ENCODE peak calls at places on chromosomes 5 and 9, in four cellular contexts. Q, O, V and S are unnamed samples. For H3K4me1, the result is how much of the 10 kb centered on the place peaks cover.

GRCh38 chr9:113580041-113580953 is 116.8 kb downstream of the RGS3 start:
- DNase-seq in V (peak), Q (no peak), O (peak), S (peak)

GRCh38 chr5:139275536-139276297 is 17.8 kb upstream of the MATR3 start:
- DNase-seq in Q (no peak), O (peak), V (no peak), S (no peak)

GRCh38 chr5:141880961-141881801 is 3.0 kb upstream of the PCDH1 start:
- DNase-seq in V (no peak), O (no peak), Q (peak), S (peak)

GRCh38 chr9:107548298-107549142 is 59.0 kb upstream of the KLF4 start:
- DNase-seq in Q (no peak), O (peak), V (peak), S (peak)

GRCh38 chr5:171676286-171676944 is 109.2 kb upstream of the SMIM23 start:
- DNase-seq in O (no peak), V (no peak), Q (no peak), S (peak)

GRCh38 chr5:54673523-54674225 is 156.1 kb downstream of the SNX18 start:
- DNase-seq in O (no peak), Q (peak), V (no peak), S (peak)

GRCh38 chr5:179344301-179345178 is 721 bp downstream of the ADAMTS2 start:
- DNase-seq in V (peak), O (no peak), Q (peak), S (no peak)

GRCh38 chr5:15933481-15934207 is 245.9 kb downstream of the MARCHF11 start:
- DNase-seq in O (no peak), Q (peak), V (no peak), S (no peak)

GRCh38 chr5:64190562-64191306 is 25.1 kb downstream of the RNF180 start:
- DNase-seq in O (no peak), V (no peak), Q (no peak), S (no peak)

GRCh38 chr5:176379881-176380280 is 8.5 kb downstream of the NOP16 start:
- DNase-seq in O (no peak), Q (no peak), V (no peak), S (no peak)

GRCh38 chr9:87674565-87675299 is 51.2 kb upstream of the CTSL start:
- DNase-seq in V (no peak), Q (no peak), O (no peak), S (no peak)

GRCh38 chr5:156356238-156356637 is 29.3 kb downstream of the SGCD start:
- DNase-seq in V (peak), O (no peak), Q (no peak), S (no peak)

GRCh38 chr5:135825373-135826220 is 8.9 kb upstream of the SLC25A48 start:
- DNase-seq in V (no peak), Q (no peak), O (no peak), S (no peak)

GRCh38 chr9:113012492-113012891 is 500 bp upstream of the ZNF883 start:
- DNase-seq in O (no peak), Q (no peak), V (peak), S (no peak)

GRCh38 chr5:149646564-149646963 is 65.3 kb downstream of the ARHGEF37 start:
- DNase-seq in Q (no peak), O (no peak), V (no peak), S (no peak)

GRCh38 chr5:133449181-133449580 is 163.2 kb downstream of the FSTL4 start:
- DNase-seq in O (no peak), Q (no peak), V (no peak), S (no peak)

GRCh38 chr9:108300296-108301287 is 555.2 kb downstream of the ACTL7B start:
- DNase-seq in O (no peak), V (no peak), Q (no peak), S (no peak)

DNA sequence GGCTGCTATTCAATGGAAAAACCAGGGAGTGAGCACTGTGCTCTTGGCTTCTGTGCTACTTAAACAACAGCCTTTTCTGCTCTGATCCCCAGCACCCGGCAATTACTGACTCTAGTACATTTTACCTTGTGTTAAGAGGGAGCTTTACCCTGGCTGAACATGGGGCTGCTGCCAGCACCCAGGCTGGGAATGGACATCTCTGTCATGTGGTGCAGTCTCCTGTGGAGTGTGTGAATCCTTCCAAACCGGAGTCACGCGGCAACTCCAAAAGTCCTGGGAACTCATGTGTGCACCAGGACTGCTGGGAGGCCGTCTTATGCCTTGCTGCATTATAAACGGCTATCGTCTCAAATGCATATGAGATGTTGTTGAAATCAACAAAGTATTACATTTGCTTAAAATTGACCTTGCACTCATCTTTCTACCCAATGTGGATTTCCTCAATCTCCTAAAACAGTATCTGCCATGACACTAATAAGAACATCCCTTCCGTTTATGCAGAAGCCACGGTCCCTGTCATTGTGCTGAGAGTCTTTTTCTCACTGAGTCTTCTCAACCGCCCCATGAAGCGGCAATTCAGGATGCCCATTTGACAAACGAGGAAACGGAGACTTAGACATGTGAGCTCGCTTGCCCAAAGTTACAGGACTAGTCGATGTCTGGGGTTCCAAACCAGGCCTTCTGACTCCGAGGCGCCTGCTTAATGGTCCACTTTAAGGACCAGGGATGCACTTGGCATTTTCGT is 884 bp upstream of the GSN start:
- DNase-seq in O (peak), V (no peak), Q (no peak), S (no peak)
- H3K4me3 ChIP-seq in O (peak), V (peak), Q (peak), S (peak)

GRCh38 chr9:128903079-128903461 is 17.7 kb upstream of the PHYHD1 start:
- DNase-seq in O (no peak), Q (no peak), V (no peak), S (no peak)

GRCh38 chr9:128901822-128902221 is 19.0 kb upstream of the PHYHD1 start:
- DNase-seq in V (no peak), Q (no peak), O (no peak), S (no peak)

GRCh38 chr9:128903871-128904371 is 16.9 kb upstream of the PHYHD1 start:
- DNase-seq in V (no peak), Q (no peak), O (peak), S (no peak)

GRCh38 chr9:128901379-128901778 is 19.4 kb upstream of the PHYHD1 start:
- DNase-seq in V (no peak), Q (no peak), O (no peak), S (no peak)

GRCh38 chr9:128902351-128903078 is 18.3 kb upstream of the PHYHD1 start:
- DNase-seq in Q (no peak), O (peak), V (no peak), S (peak)
- H3K4me1 ChIP-seq in Q (under half), O (half or more), V (under half), S (under half)

GRCh38 chr9:79661279-79661678 is 89.5 kb downstream of the TLE4 start:
- DNase-seq in O (no peak), Q (no peak), V (no peak), S (no peak)

GRCh38 chr9:79660615-79661014 is 88.8 kb downstream of the TLE4 start:
- DNase-seq in V (no peak), Q (no peak), O (no peak), S (no peak)

GRCh38 chr9:79662553-79662956 is 90.8 kb downstream of the TLE4 start:
- DNase-seq in O (no peak), Q (no peak), V (peak), S (no peak)

GRCh38 chr9:79663299-79663698 is 91.5 kb downstream of the TLE4 start:
- DNase-seq in Q (no peak), V (no peak), O (no peak), S (no peak)

GRCh38 chr9:79661926-79662552 is 90.3 kb downstream of the TLE4 start:
- DNase-seq in Q (no peak), O (no peak), V (peak), S (no peak)
- H3K4me3 ChIP-seq in Q (no peak), O (no peak), V (no peak), S (no peak)

GRCh38 chr5:52989025-52989780 is at the start of gene ITGA2:
- DNase-seq in O (peak), V (peak), Q (peak), S (no peak)

GRCh38 chr5:52990531-52990925 is 1.4 kb downstream of the ITGA2 start:
- DNase-seq in Q (no peak), V (no peak), O (no peak), S (no peak)

GRCh38 chr5:52988335-52989024 is 672 bp upstream of the ITGA2 start:
- DNase-seq in Q (no peak), O (peak), V (no peak), S (no peak)

GRCh38 chr5:52987711-52988329 is 1.3 kb upstream of the ITGA2 start:
- DNase-seq in Q (no peak), V (no peak), O (peak), S (no peak)

GRCh38 chr5:52989781-52990530 is 804 bp downstream of the ITGA2 start:
- DNase-seq in O (no peak), Q (peak), V (peak), S (no peak)
- H3K4me1 ChIP-seq in O (half or more), Q (under half), V (under half), S (under half)

DNA sequence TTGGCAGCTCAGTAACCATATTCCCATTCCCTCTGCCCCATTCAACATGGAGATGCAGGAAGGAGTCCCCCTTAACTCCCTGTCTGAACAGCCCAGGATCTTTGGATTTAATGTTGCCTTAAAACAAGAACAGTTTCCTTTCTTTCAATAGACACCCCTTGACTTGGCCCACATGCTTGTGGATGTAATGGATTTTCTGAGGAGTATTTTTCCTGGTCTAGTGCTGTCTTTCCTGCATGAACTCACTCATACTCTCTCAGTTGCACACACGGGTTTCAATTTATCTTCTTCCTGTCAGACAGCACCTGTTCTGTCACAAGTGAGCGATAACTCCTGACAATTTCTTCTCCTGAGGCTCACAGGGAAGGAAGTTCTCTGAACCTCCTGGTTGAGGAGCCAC is 85.0 kb downstream of the ACER2 start:
- DNase-seq in V (no peak), O (no peak), Q (no peak), S (no peak)
- H3K4me3 ChIP-seq in V (peak), O (no peak), Q (no peak), S (peak)

DNA sequence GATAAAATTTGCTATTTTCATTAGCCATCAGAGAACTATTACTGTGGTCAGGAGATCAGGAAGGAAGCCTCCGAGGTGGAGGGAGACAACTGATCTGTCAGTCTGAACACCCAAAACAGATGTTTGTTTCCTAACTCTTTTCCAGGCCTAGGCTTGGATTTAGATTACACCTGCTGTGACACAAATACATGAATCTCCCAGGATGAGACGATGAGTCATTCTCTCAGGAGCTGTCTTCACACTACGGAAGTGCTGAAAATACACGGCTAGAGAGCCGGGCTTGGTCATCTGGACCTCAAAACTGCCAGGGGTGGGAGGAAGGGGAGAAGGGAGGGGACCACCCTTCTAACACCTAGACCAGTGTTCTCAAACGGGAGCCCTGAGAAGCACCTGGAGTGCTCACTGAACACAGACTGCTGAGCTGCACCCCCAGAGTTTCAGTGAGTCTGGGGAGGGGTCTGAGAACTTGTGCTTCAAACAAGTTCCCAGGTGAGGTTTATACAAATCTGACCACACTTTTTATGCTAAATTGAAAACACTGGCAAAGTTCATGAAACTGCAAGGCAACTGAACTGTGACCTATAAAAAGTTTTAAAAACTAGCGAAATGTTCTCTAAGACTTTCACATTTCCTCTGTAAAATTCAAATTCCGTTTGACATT is 80.3 kb upstream of the EQTN start:
- DNase-seq in O (no peak), V (no peak), Q (no peak), S (no peak)
- H3K4me1 ChIP-seq in O (under half), V (under half), Q (under half), S (under half)

GRCh38 chr9:129889461-129889935 is 54.2 kb downstream of the USP20 start:
- DNase-seq in O (no peak), V (no peak), Q (no peak), S (no peak)
- H3K4me3 ChIP-seq in O (no peak), V (no peak), Q (no peak), S (no peak)

GRCh38 chr9:95012902-95013301 is 286.4 kb downstream of the AOPEP start:
- DNase-seq in O (no peak), Q (no peak), V (no peak), S (no peak)
- H3K4me1 ChIP-seq in O (under half), Q (under half), V (under half), S (under half)

DNA sequence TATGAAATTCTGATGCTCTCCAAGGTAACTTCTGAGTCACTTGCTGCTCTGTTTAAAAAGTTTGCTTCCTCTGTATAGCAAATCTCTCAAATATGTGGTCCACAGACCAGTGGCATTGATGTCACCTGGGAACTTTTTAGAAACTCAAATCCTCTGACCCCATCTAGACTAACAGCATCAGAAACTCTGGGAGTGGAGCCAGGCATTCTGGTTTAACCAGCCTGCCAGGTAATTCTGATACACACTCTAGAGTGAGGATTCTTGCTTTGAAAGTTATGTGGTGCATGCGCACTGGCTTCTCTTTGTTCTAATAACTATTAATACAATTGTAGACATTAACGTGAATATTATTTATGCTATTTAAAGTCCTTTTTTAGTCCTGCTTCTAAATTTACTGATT is 298.1 kb downstream of the SLF1 start:
- DNase-seq in Q (no peak), V (no peak), O (peak), S (no peak)
- H3K4me3 ChIP-seq in Q (no peak), V (no peak), O (no peak), S (no peak)